ENCODE peak calls at places on chromosomes 3 and 15, in nine cellular contexts. U, B, N, E, V, F, T, P and D are unnamed samples.

GRCh38 chr3:101183151-101183550 is 137.2 kb downstream of the IMPG2 start:
- DNase-seq in U (no peak), B (no peak), N (no peak), E (no peak), V (no peak), F (no peak), T (no peak), P (no peak), D (no peak)

GRCh38 chr3:172100482-172100881 is 61.1 kb downstream of the FNDC3B start:
- DNase-seq in U (no peak), B (no peak), N (no peak), E (no peak), V (no peak), F (no peak), T (no peak), P (no peak), D (no peak)

GRCh38 chr3:21942328-21942727 is 191.3 kb upstream of the ZNF385D start:
- DNase-seq in U (no peak), B (no peak), N (no peak), E (no peak), V (no peak), F (no peak), T (no peak), P (no peak), D (no peak)

GRCh38 chr15:70817266-70817665 is 36.7 kb downstream of the LARP6 start:
- DNase-seq in U (no peak), B (no peak), N (no peak), E (no peak), V (no peak), F (peak; percentile 5), T (no peak), P (no peak), D (no peak)

GRCh38 chr3:147162743-147163142 is 243.6 kb downstream of the ZIC4 start:
- DNase-seq in U (no peak), B (no peak), N (no peak), E (no peak), V (no peak), F (no peak), T (no peak), P (no peak), D (no peak)

GRCh38 chr15:70197945-70198361 is 100.2 kb upstream of the TLE3 start:
- DNase-seq in U (no peak), B (no peak), N (no peak), E (no peak), V (no peak), F (peak; percentile 46), T (no peak), P (no peak), D (peak; percentile 52)

GRCh38 chr15:81619002-81619401 is 245.0 kb upstream of the TMC3 start:
- DNase-seq in U (no peak), B (no peak), N (no peak), E (no peak), V (no peak), F (no peak), T (no peak), P (no peak), D (no peak)

GRCh38 chr15:78418681-78419080 is 19.3 kb upstream of the IREB2 start:
- DNase-seq in U (no peak), B (no peak), N (no peak), E (no peak), V (no peak), F (no peak), T (no peak), P (no peak), D (peak; percentile 54)

GRCh38 chr3:36305929-36306520 is 74.3 kb upstream of the STAC start:
- DNase-seq in U (no peak), B (no peak), N (no peak), E (no peak), V (no peak), F (no peak), T (no peak), P (no peak), D (no peak)

GRCh38 chr15:31482122-31482922 is 155.7 kb downstream of the KLF13 start:
- DNase-seq in U (no peak), B (no peak), N (no peak), E (no peak), V (no peak), F (no peak), T (no peak), P (no peak), D (no peak)

GRCh38 chr3:15309662-15310335 is 22.6 kb downstream of the SH3BP5 start:
- DNase-seq in U (no peak), B (no peak), N (no peak), E (no peak), V (no peak), F (no peak), T (no peak), P (peak; percentile 85), D (no peak)

GRCh38 chr3:94292151-94292550 is 229.3 kb downstream of the NSUN3 start:
- DNase-seq in U (no peak), B (no peak), N (no peak), E (no peak), V (no peak), F (no peak), T (no peak), P (no peak), D (no peak)

GRCh38 chr15:26738996-26739395 is 33.9 kb downstream of the GABRB3 start:
- DNase-seq in U (no peak), B (no peak), N (no peak), E (no peak), V (no peak), F (no peak), T (no peak), P (no peak), D (no peak)

GRCh38 chr3:136162322-136162721 is 33.8 kb downstream of the MSL2 start:
- DNase-seq in U (no peak), B (no peak), N (no peak), E (no peak), V (no peak), F (no peak), T (no peak), P (no peak), D (no peak)

GRCh38 chr15:58492661-58493397 is 61.0 kb downstream of the LIPC start:
- DNase-seq in U (no peak), B (peak; percentile 68), N (no peak), E (no peak), V (no peak), F (peak; percentile 42), T (no peak), P (no peak), D (no peak)

GRCh38 chr3:51099794-51100542 is 285.1 kb upstream of the MANF start:
- DNase-seq in U (peak; percentile 22), B (peak; percentile 41), N (no peak), E (peak; percentile 67), V (peak; percentile 41), F (peak; percentile 45), T (peak; percentile 69), P (peak; percentile 50), D (peak; percentile 56)

GRCh38 chr15:88141490-88141889 is 115.0 kb downstream of the NTRK3 start:
- DNase-seq in U (no peak), B (no peak), N (no peak), E (no peak), V (no peak), F (no peak), T (no peak), P (no peak), D (no peak)

GRCh38 chr3:49470714-49471420 is 800 bp downstream of the DAG1 start:
- DNase-seq in U (no peak), B (peak; percentile 22), N (no peak), E (no peak), V (no peak), F (peak; percentile 25), T (no peak), P (no peak), D (no peak)

GRCh38 chr3:16114930-16115329 is 59.5 kb upstream of the GALNT15 start:
- DNase-seq in U (no peak), B (no peak), N (no peak), E (no peak), V (no peak), F (no peak), T (no peak), P (no peak), D (no peak)

GRCh38 chr3:23615068-23615467 is 190.7 kb upstream of the UBE2E1 start:
- DNase-seq in U (no peak), B (no peak), N (no peak), E (peak; percentile 39), V (no peak), F (peak; percentile 6), T (no peak), P (no peak), D (no peak)
- TF ChIP-seq MAX in U (no peak), B (no peak), N (no peak), E (no peak), V (no peak), F (no peak), T (no peak), P (no peak), D (no peak)

DNA sequence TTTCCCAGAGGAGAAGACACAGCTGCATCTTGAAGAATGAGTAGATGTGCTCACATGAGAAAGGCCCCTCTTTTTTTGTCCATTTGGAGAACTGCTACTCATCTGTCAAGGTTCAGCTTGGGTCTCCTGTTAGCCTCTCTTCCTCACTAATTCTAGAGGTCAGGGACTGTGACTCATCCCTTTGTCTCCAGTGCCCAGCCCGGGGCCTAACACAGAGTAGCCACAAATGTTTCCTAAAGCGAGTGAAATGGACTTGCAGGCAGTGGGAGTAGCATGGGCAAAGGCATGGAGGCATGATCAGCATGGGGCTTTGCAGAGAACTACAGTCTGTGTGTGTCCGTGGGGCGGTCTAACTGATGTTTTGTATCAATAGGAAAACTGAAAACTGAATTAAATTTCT is 33.9 kb upstream of the MRPS22 start:
- DNase-seq in U (no peak), B (peak; percentile 71), N (no peak), E (no peak), V (no peak), F (peak; percentile 28), T (no peak), P (no peak), D (peak; percentile 19)
- TF ChIP-seq MAX in U (no peak), B (no peak), N (no peak), E (no peak), V (no peak), F (no peak), T (no peak), P (no peak), D (no peak)

GRCh38 chr3:55094691-55095090 is 166.8 kb upstream of the LRTM1 start:
- DNase-seq in U (no peak), B (no peak), N (no peak), E (no peak), V (no peak), F (no peak), T (no peak), P (no peak), D (no peak)
- TF ChIP-seq MAX in U (no peak), B (no peak), N (no peak), E (no peak), V (no peak), F (no peak), T (no peak), P (no peak), D (no peak)

DNA sequence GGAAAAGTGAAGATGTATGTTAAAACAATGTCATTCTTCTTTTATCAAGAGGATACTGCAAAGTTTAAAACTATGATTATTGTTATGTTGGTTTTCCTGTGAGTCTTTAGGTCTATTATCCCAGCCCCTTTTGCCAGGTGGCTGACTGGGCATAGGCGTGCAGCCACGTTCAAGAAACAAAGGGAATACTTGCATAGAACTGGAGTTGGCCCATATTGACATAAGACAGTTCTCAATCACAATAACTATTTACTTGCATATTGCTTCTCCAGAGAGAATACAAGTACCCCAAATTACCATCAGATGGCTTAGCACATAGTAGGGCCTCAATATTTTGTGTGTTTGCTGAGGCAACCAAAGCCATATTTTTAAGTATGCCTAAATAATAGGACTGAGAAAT is 65.1 kb downstream of the RBMS3 start:
- DNase-seq in U (no peak), B (no peak), N (no peak), E (no peak), V (no peak), F (no peak), T (no peak), P (no peak), D (no peak)
- TF ChIP-seq MAX in U (no peak), B (no peak), N (no peak), E (no peak), V (no peak), F (no peak), T (no peak), P (no peak), D (no peak)